ENCODE peak calls at places on chromosomes 13 and 19, in nine cellular contexts. I is AG04450; R is IMR-90; B is heart left ventricle; K is SJCRH30; P is psoas muscle; E is upper lobe of left lung; U is CD8-positive, alpha-beta T cell; V is ascending aorta. W is an unnamed sample.
A peak's percentile ranks its signal among the peaks of the same experiment; 100 is the strongest.

GRCh38 chr13:84651288-84651687 is 769.0 kb upstream of the SLITRK1 start:
- DNase-seq in I (peak; percentile 24), R (peak; percentile 85), B (no peak), K (peak; percentile 81), P (no peak), E (no peak), U (no peak), V (no peak), W (no peak)

GRCh38 chr19:55283548-55284393 is at the start of gene BRSK1:
- DNase-seq in I (no peak), R (peak; percentile 61), B (no peak), K (peak; percentile 84), P (peak; percentile 43), E (no peak), U (peak; percentile 65), V (peak; percentile 83), W (no peak)

GRCh38 chr19:47107201-47107952 is 6.2 kb downstream of the ZC3H4 start:
- DNase-seq in I (no peak), R (peak; percentile 45), B (no peak), K (no peak), P (no peak), E (no peak), U (peak; percentile 68), V (no peak), W (no peak)

GRCh38 chr19:43446746-43447489 is 18.5 kb downstream of the LYPD3 start:
- DNase-seq in I (no peak), R (peak; percentile 65), B (peak; percentile 90), K (peak; percentile 81), P (peak; percentile 67), E (peak; percentile 82), U (peak; percentile 91), V (peak; percentile 76), W (peak; percentile 86)

GRCh38 chr13:77699059-77699680 is 1.7 kb downstream of the SLAIN1 start:
- DNase-seq in I (no peak), R (no peak), B (no peak), K (no peak), P (no peak), E (no peak), U (no peak), V (no peak), W (no peak)

GRCh38 chr13:27821566-27821965 is 29.3 kb downstream of the GSX1 start:
- DNase-seq in I (no peak), R (no peak), B (no peak), K (no peak), P (no peak), E (no peak), U (no peak), V (no peak), W (no peak)

GRCh38 chr13:105783261-105783660 is 752.2 kb downstream of the EFNB2 start:
- DNase-seq in I (no peak), R (no peak), B (no peak), K (no peak), P (no peak), E (no peak), U (no peak), V (no peak), W (no peak)

GRCh38 chr13:79986890-79987289 is 354.0 kb downstream of the SPRY2 start:
- DNase-seq in I (no peak), R (no peak), B (no peak), K (no peak), P (no peak), E (no peak), U (no peak), V (no peak), W (no peak)

GRCh38 chr13:28329395-28330158 is 165.4 kb downstream of the FLT1 start:
- DNase-seq in I (peak; percentile 78), R (peak; percentile 97), B (no peak), K (no peak), P (no peak), E (peak; percentile 53), U (no peak), V (peak; percentile 67), W (no peak)

GRCh38 chr19:722553-723101 is 13.9 kb downstream of the PALM start:
- DNase-seq in I (no peak), R (no peak), B (no peak), K (no peak), P (peak; percentile 61), E (no peak), U (no peak), V (no peak), W (no peak)

GRCh38 chr19:46211201-46211881 is 18.2 kb upstream of the IGFL1 start:
- DNase-seq in I (no peak), R (no peak), B (no peak), K (peak; percentile 17), P (peak; percentile 32), E (peak; percentile 36), U (no peak), V (no peak), W (no peak)

GRCh38 chr13:94480672-94481145 is 1.2 kb upstream of the DCT start:
- DNase-seq in I (no peak), R (peak; percentile 20), B (no peak), K (peak; percentile 17), P (peak; percentile 45), E (no peak), U (no peak), V (no peak), W (no peak)

GRCh38 chr13:78742659-78743058 is 83.7 kb upstream of the OBI1 start:
- DNase-seq in I (no peak), R (no peak), B (no peak), K (no peak), P (no peak), E (peak; percentile 23), U (no peak), V (no peak), W (no peak)

GRCh38 chr13:107866666-107867623 is 348.4 kb downstream of the LIG4 start:
- DNase-seq in I (no peak), R (peak; percentile 66), B (no peak), K (no peak), P (no peak), E (no peak), U (no peak), V (no peak), W (peak; percentile 66)

GRCh38 chr13:31901985-31902384 is 129.6 kb upstream of the FRY start:
- DNase-seq in I (no peak), R (no peak), B (no peak), K (no peak), P (no peak), E (no peak), U (no peak), V (no peak), W (no peak)

GRCh38 chr19:43544077-43544476 is 11.1 kb downstream of the ZNF575 start:
- DNase-seq in I (no peak), R (no peak), B (no peak), K (no peak), P (no peak), E (no peak), U (no peak), V (no peak), W (no peak)

GRCh38 chr13:63050287-63050686 is 1634.6 kb upstream of the PCDH20 start:
- DNase-seq in I (no peak), R (no peak), B (no peak), K (no peak), P (no peak), E (no peak), U (no peak), V (no peak), W (no peak)

GRCh38 chr19:47110521-47111080 is 3.0 kb downstream of the ZC3H4 start:
- DNase-seq in I (no peak), R (no peak), B (no peak), K (no peak), P (no peak), E (peak; percentile 54), U (peak; percentile 77), V (no peak), W (no peak)

GRCh38 chr13:35785563-35786327 is 309.3 kb upstream of the MAB21L1 start:
- DNase-seq in I (no peak), R (no peak), B (no peak), K (peak; percentile 89), P (no peak), E (no peak), U (no peak), V (no peak), W (no peak)

GRCh38 chr13:52738719-52739467 is 727 bp downstream of the CNMD start:
- DNase-seq in I (no peak), R (no peak), B (peak; percentile 54), K (no peak), P (no peak), E (no peak), U (peak; percentile 62), V (no peak), W (peak; percentile 67)

GRCh38 chr19:33280351-33280921 is 21.9 kb downstream of the CEBPA start:
- DNase-seq in I (no peak), R (no peak), B (no peak), K (no peak), P (no peak), E (no peak), U (no peak), V (no peak), W (no peak)

GRCh38 chr13:112072531-112073244 is 5.7 kb downstream of the SOX1 start:
- DNase-seq in I (no peak), R (no peak), B (no peak), K (no peak), P (no peak), E (no peak), U (no peak), V (no peak), W (no peak)
- H3K4me3 ChIP-seq in I (no peak overlapping the region), R (no peak overlapping the region), B (no peak overlapping the region), K (no peak overlapping the region), P (peak overlapping the region; percentile 41), E (no peak overlapping the region), U (no peak overlapping the region), V (peak overlapping the region; percentile 33), W (no peak overlapping the region)

GRCh38 chr13:30373727-30374126 is 48.6 kb upstream of the UBE2L5 start:
- DNase-seq in I (no peak), R (no peak), B (no peak), K (no peak), P (no peak), E (peak; percentile 62), U (no peak), V (no peak), W (no peak)
- H3K27ac ChIP-seq in I (no peak overlapping the region), R (no peak overlapping the region), B (peak overlapping the region; percentile 77), K (no peak overlapping the region), P (no peak overlapping the region), E (no peak overlapping the region), U (peak overlapping the region; percentile 13), V (no peak overlapping the region), W (no peak overlapping the region)

DNA sequence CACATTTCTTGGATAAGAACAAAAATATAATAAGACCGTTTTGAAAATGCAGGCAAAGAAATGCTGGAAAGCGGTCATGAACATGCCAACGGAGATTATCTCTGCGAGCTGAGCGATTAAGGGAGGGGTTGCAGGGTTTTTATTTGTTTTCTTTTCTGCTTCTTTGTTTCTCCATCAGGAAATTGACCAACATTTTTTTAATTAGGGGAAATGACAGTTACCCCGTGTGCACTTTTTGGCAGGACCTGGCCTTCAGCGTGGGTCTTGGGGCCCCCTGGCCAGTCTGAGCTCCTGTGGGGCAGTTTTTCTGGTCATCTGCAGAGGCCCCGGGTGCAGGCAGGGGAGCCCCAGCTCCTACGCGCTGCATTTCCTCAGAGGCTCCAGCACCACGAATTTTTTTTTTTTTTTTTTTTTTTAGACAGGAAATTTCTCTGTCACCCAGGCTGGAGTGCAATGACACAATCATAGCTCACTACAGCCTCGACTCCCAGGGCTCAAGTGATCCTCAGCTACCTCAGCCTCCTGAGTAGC is 31.3 kb upstream of the HOMER3 start:
- DNase-seq in I (no peak), R (peak; percentile 31), B (no peak), K (no peak), P (no peak), E (peak; percentile 38), U (no peak), V (no peak), W (no peak)
- H3K4me3 ChIP-seq in I (no peak overlapping the region), R (no peak overlapping the region), B (no peak overlapping the region), K (no peak overlapping the region), P (no peak overlapping the region), E (no peak overlapping the region), U (no peak overlapping the region), V (no peak overlapping the region), W (no peak overlapping the region)

GRCh38 chr13:20775961-20776360 is 2.2 kb upstream of the EEF1AKMT1 start:
- DNase-seq in I (no peak), R (no peak), B (no peak), K (no peak), P (no peak), E (no peak), U (no peak), V (no peak), W (no peak)
- H3K27ac ChIP-seq in I (no peak overlapping the region), R (no peak overlapping the region), B (no peak overlapping the region), K (no peak overlapping the region), P (no peak overlapping the region), E (no peak overlapping the region), U (no peak overlapping the region), V (no peak overlapping the region), W (no peak overlapping the region)